ENCODE peak calls at places on chromosome 15, in seven cellular contexts. C, O, P, R, N, F and K are unnamed samples.

GRCh38 chr15:89495638-89496145 is 691 bp downstream of the RHCG start:
- DNase-seq in C (peak; percentile 50), O (no peak), P (no peak), R (no peak), N (no peak), F (no peak), K (peak; percentile 19)

GRCh38 chr15:55791576-55792400 is 48.8 kb upstream of the PRTG start:
- DNase-seq in C (no peak), O (peak; percentile 81), P (no peak), R (no peak), N (no peak), F (no peak), K (no peak)

GRCh38 chr15:77066961-77067690 is 3.8 kb downstream of the TSPAN3 start:
- DNase-seq in C (no peak), O (peak; percentile 34), P (no peak), R (no peak), N (no peak), F (no peak), K (no peak)

GRCh38 chr15:25054329-25054728 is 99.5 kb downstream of the SNRPN start:
- DNase-seq in C (peak; percentile 30), O (no peak), P (no peak), R (no peak), N (no peak), F (no peak), K (no peak)

GRCh38 chr15:70093481-70094309 is 4.0 kb downstream of the TLE3 start:
- DNase-seq in C (no peak), O (peak; percentile 65), P (no peak), R (no peak), N (no peak), F (no peak), K (no peak)

GRCh38 chr15:75921732-75922703 is 18.3 kb downstream of the FBXO22 start:
- DNase-seq in C (no peak), O (peak; percentile 88), P (no peak), R (no peak), N (no peak), F (no peak), K (no peak)

GRCh38 chr15:96035091-96035490 is 295.4 kb upstream of the NR2F2 start:
- DNase-seq in C (no peak), O (no peak), P (no peak), R (no peak), N (no peak), F (no peak), K (no peak)

GRCh38 chr15:87631093-87631492 is 625.4 kb downstream of the NTRK3 start:
- DNase-seq in C (no peak), O (no peak), P (no peak), R (no peak), N (no peak), F (no peak), K (no peak)

GRCh38 chr15:98085003-98085639 is 124.6 kb downstream of the ARRDC4 start:
- DNase-seq in C (no peak), O (peak; percentile 81), P (no peak), R (no peak), N (no peak), F (no peak), K (peak; percentile 25)

GRCh38 chr15:70643106-70643782 is 120.1 kb downstream of the UACA start:
- DNase-seq in C (no peak), O (no peak), P (no peak), R (no peak), N (no peak), F (no peak), K (no peak)

GRCh38 chr15:100684591-100684990 is 82.2 kb downstream of the ASB7 start:
- DNase-seq in C (no peak), O (no peak), P (no peak), R (no peak), N (no peak), F (no peak), K (no peak)

GRCh38 chr15:62069551-62069950 is 2.8 kb downstream of the C2CD4A start:
- DNase-seq in C (no peak), O (no peak), P (no peak), R (no peak), N (no peak), F (no peak), K (no peak)

GRCh38 chr15:23482764-23483489 is 35.9 kb upstream of the GOLGA6L2 start:
- DNase-seq in C (no peak), O (no peak), P (no peak), R (no peak), N (no peak), F (no peak), K (no peak)

GRCh38 chr15:41870689-41871081 is 23.2 kb downstream of the SPTBN5 start:
- DNase-seq in C (peak; percentile 82), O (peak; percentile 75), P (peak; percentile 7), R (no peak), N (no peak), F (peak; percentile 10), K (no peak)

GRCh38 chr15:92667291-92667904 is 11.8 kb upstream of the FAM174B start:
- DNase-seq in C (no peak), O (no peak), P (no peak), R (peak; percentile 39), N (no peak), F (no peak), K (no peak)

GRCh38 chr15:93319121-93319814 is 230.3 kb upstream of the RGMA start:
- DNase-seq in C (no peak), O (no peak), P (no peak), R (peak; percentile 17), N (no peak), F (no peak), K (no peak)

GRCh38 chr15:90412356-90413194 is 24.5 kb downstream of the IQGAP1 start:
- DNase-seq in C (no peak), O (peak; percentile 64), P (no peak), R (no peak), N (no peak), F (no peak), K (peak; percentile 82)

GRCh38 chr15:59255647-59256380 is 49.2 kb downstream of the LDHAL6B start:
- DNase-seq in C (no peak), O (no peak), P (no peak), R (no peak), N (no peak), F (no peak), K (peak; percentile 8)

GRCh38 chr15:67253517-67254237 is 784 bp downstream of the AAGAB start:
- DNase-seq in C (no peak), O (peak; percentile 42), P (no peak), R (no peak), N (no peak), F (no peak), K (no peak)

GRCh38 chr15:30073915-30074314 is 8.8 kb upstream of the GOLGA8J start:
- DNase-seq in C (no peak), O (no peak), P (no peak), R (no peak), N (no peak), F (no peak), K (no peak)